ENCODE peak calls at places on chromosomes 5 and 9, in seven cellular contexts. W is HCT116, R is tibial nerve, L is Peyer's patch, I is stomach, B is right lobe of liver, D is IMR-90. C is an unnamed sample.
A peak's percentile ranks its signal among the peaks of the same experiment; 100 is the strongest.

GRCh38 chr5:127428748-127429147 is 88.7 kb upstream of the PRRC1 start:
- DNase-seq in W (no peak), R (no peak), L (no peak), I (no peak), B (no peak), D (no peak), C (no peak)

GRCh38 chr5:152462021-152462721 is 57.1 kb upstream of the NMUR2 start:
- DNase-seq in W (no peak), R (no peak), L (no peak), I (no peak), B (no peak), D (no peak), C (no peak)

GRCh38 chr9:90914196-90914595 is 112.6 kb downstream of the SYK start:
- DNase-seq in W (no peak), R (no peak), L (no peak), I (no peak), B (no peak), D (no peak), C (no peak)

GRCh38 chr5:131466171-131466766 is 168.8 kb downstream of the RAPGEF6 start:
- DNase-seq in W (no peak), R (no peak), L (no peak), I (no peak), B (no peak), D (peak; percentile 95), C (no peak)

GRCh38 chr9:135305546-135306180 is 173.9 kb upstream of the PPP1R26 start:
- DNase-seq in W (no peak), R (no peak), L (no peak), I (no peak), B (no peak), D (no peak), C (no peak)

GRCh38 chr5:135133181-135133580 is 99.2 kb upstream of the PITX1 start:
- DNase-seq in W (no peak), R (no peak), L (no peak), I (no peak), B (no peak), D (no peak), C (no peak)

GRCh38 chr5:139869042-139869790 is 73.6 kb downstream of the PSD2 start:
- DNase-seq in W (no peak), R (no peak), L (no peak), I (no peak), B (no peak), D (no peak), C (no peak)

GRCh38 chr9:70387663-70388062 is 26.8 kb downstream of the KLF9 start:
- DNase-seq in W (no peak), R (no peak), L (no peak), I (no peak), B (no peak), D (no peak), C (no peak)

GRCh38 chr9:6676254-6676928 is 30.9 kb upstream of the GLDC start:
- DNase-seq in W (no peak), R (no peak), L (no peak), I (no peak), B (peak; percentile 51), D (no peak), C (no peak)

GRCh38 chr9:107734231-107735014 is 244.9 kb upstream of the KLF4 start:
- DNase-seq in W (no peak), R (no peak), L (no peak), I (no peak), B (no peak), D (peak; percentile 96), C (peak; percentile 38)

GRCh38 chr9:14238044-14238443 is 75.9 kb downstream of the NFIB start:
- DNase-seq in W (no peak), R (no peak), L (peak; percentile 72), I (no peak), B (no peak), D (peak; percentile 18), C (no peak)

GRCh38 chr9:7028591-7028990 is 270.8 kb downstream of the KDM4C start:
- DNase-seq in W (no peak), R (no peak), L (no peak), I (no peak), B (no peak), D (peak; percentile 10), C (no peak)

GRCh38 chr5:113337515-113338140 is 97.2 kb downstream of the TSSK1B start:
- DNase-seq in W (no peak), R (no peak), L (no peak), I (no peak), B (no peak), D (peak; percentile 67), C (no peak)

GRCh38 chr9:83422512-83422911 is 115.7 kb downstream of the FRMD3 start:
- DNase-seq in W (no peak), R (no peak), L (no peak), I (no peak), B (no peak), D (no peak), C (no peak)

GRCh38 chr5:173770637-173771036 is 117.5 kb upstream of the CPEB4 start:
- DNase-seq in W (no peak), R (no peak), L (no peak), I (no peak), B (no peak), D (no peak), C (no peak)

GRCh38 chr5:2755371-2755715 is 3.9 kb upstream of the IRX2 start:
- DNase-seq in W (no peak), R (no peak), L (no peak), I (no peak), B (no peak), D (no peak), C (no peak)

GRCh38 chr9:128098936-128099931 is 28.3 kb downstream of the PTGES2 start:
- DNase-seq in W (no peak), R (no peak), L (peak; percentile 79), I (no peak), B (peak; percentile 61), D (no peak), C (peak; percentile 89)

GRCh38 chr9:80928697-80929096 is 760.6 kb downstream of the TLE1 start:
- DNase-seq in W (no peak), R (no peak), L (no peak), I (no peak), B (no peak), D (no peak), C (no peak)

GRCh38 chr5:137303509-137303908 is 195.6 kb downstream of the SPOCK1 start:
- DNase-seq in W (no peak), R (no peak), L (no peak), I (no peak), B (no peak), D (no peak), C (no peak)

GRCh38 chr5:67234671-67235176 is 38.1 kb upstream of the CD180 start:
- DNase-seq in W (no peak), R (no peak), L (peak; percentile 50), I (no peak), B (peak; percentile 64), D (peak; percentile 76), C (no peak)

GRCh38 chr5:27472000-27472763 is 433.8 kb upstream of the CDH9 start:
- DNase-seq in W (no peak), R (no peak), L (no peak), I (no peak), B (peak; percentile 79), D (peak; percentile 19), C (no peak)

GRCh38 chr9:37549527-37549926 is 26.7 kb downstream of the FBXO10 start:
- DNase-seq in W (no peak), R (no peak), L (no peak), I (no peak), B (no peak), D (peak; percentile 40), C (no peak)

GRCh38 chr5:113606298-113607134 is 93.0 kb downstream of the YTHDC2 start:
- DNase-seq in W (peak; percentile 38), R (no peak), L (peak; percentile 50), I (peak; percentile 28), B (peak; percentile 54), D (peak; percentile 56), C (peak; percentile 6)

GRCh38 chr5:43412151-43412550 is at the start of gene CCL28:
- DNase-seq in W (no peak), R (no peak), L (peak; percentile 69), I (peak; percentile 47), B (no peak), D (no peak), C (no peak)

DNA sequence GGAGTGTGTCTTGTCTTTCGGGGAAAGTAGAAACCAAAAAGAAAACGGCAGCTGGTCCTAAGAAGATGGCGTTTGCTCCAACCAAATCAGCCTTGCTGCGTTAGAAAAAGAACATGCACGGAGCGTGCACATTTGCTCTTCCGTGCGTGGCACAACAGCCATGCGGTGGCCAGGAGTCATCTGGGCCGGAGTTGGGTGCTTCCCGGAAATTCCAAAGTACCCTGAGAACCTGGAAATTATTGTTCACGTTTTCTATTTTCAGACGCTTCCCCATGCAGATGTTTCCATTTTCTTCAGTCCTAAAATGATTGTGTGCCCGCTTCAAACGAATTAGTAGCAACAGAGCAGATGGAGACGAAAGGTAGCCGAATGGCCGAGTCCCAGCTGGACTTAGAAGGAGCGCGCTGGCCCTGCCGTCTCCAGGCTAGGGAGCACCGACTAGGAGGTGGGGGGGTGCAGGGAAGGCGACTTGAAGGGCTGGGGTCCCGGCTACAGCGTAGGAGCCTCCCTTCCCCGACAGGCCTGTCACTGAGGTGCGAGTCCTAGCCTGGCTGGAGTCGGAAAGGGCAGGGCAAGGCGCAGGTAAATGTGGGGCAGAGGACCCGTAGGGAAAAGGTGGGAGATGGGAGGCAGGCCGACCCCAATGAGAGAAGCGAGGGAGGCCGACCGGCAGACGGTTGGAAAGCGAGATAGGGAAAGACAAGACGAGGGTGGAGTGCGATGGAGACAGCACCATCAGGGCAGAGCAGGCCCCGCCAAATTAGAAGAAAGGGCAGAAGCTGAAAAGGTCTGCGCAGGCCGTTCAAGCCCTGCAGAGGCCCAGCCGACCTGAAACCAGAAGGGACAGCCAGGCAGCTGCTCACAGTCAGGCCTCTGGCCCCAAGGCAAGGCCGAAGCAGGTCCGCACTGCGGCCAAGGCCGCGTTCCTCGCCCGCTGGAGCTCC is 1.4 kb downstream of the BARX1 start:
- DNase-seq in W (no peak), R (no peak), L (no peak), I (no peak), B (no peak), D (no peak), C (no peak)
- H3K27me3 ChIP-seq in W (no peaks in the 10 kb centered on the region), R (no peaks in the 10 kb centered on the region), L (no peaks in the 10 kb centered on the region), I (peaks cover 98% of the 10 kb centered on the region), B (peaks cover 64% of the 10 kb centered on the region), D (peaks cover 95% of the 10 kb centered on the region), C (peaks cover 94% of the 10 kb centered on the region)

DNA sequence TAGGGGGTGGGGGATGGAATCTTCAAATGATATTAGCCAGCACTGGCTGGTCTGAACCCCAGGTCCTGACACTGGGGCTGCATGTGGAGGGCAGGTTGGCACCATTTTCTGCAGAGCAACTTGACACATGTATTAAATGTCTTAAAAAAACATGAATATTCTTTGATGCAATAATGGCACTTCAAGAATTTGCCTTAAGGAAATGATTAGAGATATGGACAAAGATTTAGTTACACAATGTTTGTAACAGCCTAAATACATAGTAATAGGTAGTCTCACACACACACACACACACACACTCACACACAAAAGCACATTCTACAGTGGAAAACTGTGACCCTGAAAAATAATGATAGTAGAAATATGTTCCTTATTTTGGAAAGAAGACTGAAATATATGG is 3.6 kb downstream of the SVEP1 start:
- DNase-seq in W (no peak), R (no peak), L (no peak), I (no peak), B (no peak), D (no peak), C (no peak)
- H3K4me3 ChIP-seq in W (no peak overlapping the region), R (no peak overlapping the region), L (no peak overlapping the region), I (no peak overlapping the region), B (no peak overlapping the region), D (no peak overlapping the region), C (no peak overlapping the region)

GRCh38 chr9:137447722-137448568 is 6.8 kb upstream of the ENTPD8 start:
- DNase-seq in W (no peak), R (no peak), L (no peak), I (no peak), B (no peak), D (no peak), C (no peak)
- TF ChIP-seq POLR2A in W (no peak), R (no peak), L (no peak), I (no peak), B (no peak), D (no peak), C (no peak)

GRCh38 chr5:93576015-93576414 is 5.0 kb downstream of the NR2F1-AS1 start:
- DNase-seq in W (no peak), R (no peak), L (no peak), I (no peak), B (no peak), D (no peak), C (no peak)
- H3K27me3 ChIP-seq in W (no peaks in the 10 kb centered on the region), R (no peaks in the 10 kb centered on the region), L (no peaks in the 10 kb centered on the region), I (peaks cover 98% of the 10 kb centered on the region), B (peaks cover 9% of the 10 kb centered on the region), D (no peaks in the 10 kb centered on the region), C (peaks cover 92% of the 10 kb centered on the region)

C was measured in gastrocnemius medialis.